ENCODE peak calls at places on chromosomes 13 and 19, in six cellular contexts. D, E, W, J, O and L are unnamed samples.

GRCh38 chr13:101397742-101398141 is 18.6 kb downstream of the NALCN start:
- DNase-seq in D (no peak), J (no peak), O (peak), W (no peak), E (no peak), L (peak)

GRCh38 chr19:30237146-30237545 is 135.0 kb upstream of the ZNF536 start:
- DNase-seq in D (no peak), J (no peak), W (no peak), O (no peak), E (no peak), L (no peak)

GRCh38 chr13:95650691-95651090 is 6.2 kb upstream of the DZIP1 start:
- DNase-seq in D (no peak), J (no peak), E (no peak), O (no peak), W (no peak), L (no peak)

GRCh38 chr19:13207237-13208130 is 57.3 kb downstream of the IER2 start:
- DNase-seq in J (no peak), O (peak), W (no peak), D (no peak), E (no peak), L (no peak)

GRCh38 chr19:11736696-11737095 is 2.0 kb downstream of the ZNF823 start:
- DNase-seq in D (no peak), O (peak), J (no peak), W (no peak), E (no peak), L (peak)

GRCh38 chr13:22126433-22127021 is 455.7 kb downstream of the FGF9 start:
- DNase-seq in J (no peak), W (peak), O (no peak), D (no peak), E (no peak), L (no peak)

GRCh38 chr13:49374585-49375290 is 69.1 kb downstream of the CAB39L start:
- DNase-seq in O (peak), E (no peak), J (no peak), D (no peak), W (no peak), L (no peak)

GRCh38 chr13:90331974-90332373 is 1015.5 kb upstream of the MIR17HG start:
- DNase-seq in D (no peak), E (no peak), O (no peak), J (no peak), W (no peak), L (no peak)

GRCh38 chr19:5504115-5504514 is 48.9 kb downstream of the ZNRF4 start:
- DNase-seq in D (no peak), E (no peak), O (no peak), J (no peak), W (no peak), L (no peak)

GRCh38 chr19:10764340-10764894 is 46.5 kb downstream of the DNM2 start:
- DNase-seq in D (no peak), E (no peak), W (no peak), J (no peak), O (no peak), L (no peak)

GRCh38 chr13:109989155-109989554 is 202.8 kb upstream of the IRS2 start:
- DNase-seq in E (no peak), D (no peak), J (no peak), W (no peak), O (peak), L (no peak)

GRCh38 chr13:62126400-62126799 is 710.8 kb upstream of the PCDH20 start:
- DNase-seq in J (no peak), W (no peak), D (no peak), E (no peak), O (no peak), L (no peak)

GRCh38 chr19:50835785-50836542 is 2.6 kb upstream of the KLK15 start:
- DNase-seq in E (peak), W (peak), D (peak), O (peak), J (peak), L (peak)

GRCh38 chr19:18710986-18711751 is 27.7 kb downstream of the CRTC1 start:
- DNase-seq in E (no peak), O (no peak), D (no peak), J (peak), W (no peak), L (peak)

GRCh38 chr13:30456290-30456689 is 9.4 kb downstream of the HMGB1 start:
- DNase-seq in D (no peak), E (no peak), J (no peak), O (no peak), W (no peak), L (no peak)

GRCh38 chr13:27918041-27918917 is 1.5 kb upstream of the PDX1 start:
- DNase-seq in E (no peak), J (no peak), D (no peak), O (no peak), W (no peak), L (no peak)

GRCh38 chr19:29724102-29724641 is 9.1 kb upstream of the C19orf12 start:
- DNase-seq in W (no peak), D (peak), O (peak), E (peak), J (no peak), L (no peak)